ENCODE peak calls at places on chromosomes 3 and 15, in five cellular contexts. D, Y, V, K and Z are unnamed samples.

GRCh38 chr3:97662264-97662663 is 102.3 kb upstream of the ARL6 start:
- DNase-seq in D (no peak), Y (no peak), V (no peak), K (no peak), Z (no peak)

GRCh38 chr3:179806177-179806576 is 153.3 kb downstream of the USP13 start:
- DNase-seq in D (no peak), Y (no peak), V (no peak), K (no peak), Z (no peak)

GRCh38 chr15:41494190-41494921 is 682 bp downstream of the ITPKA start:
- DNase-seq in D (peak), Y (peak), V (no peak), K (peak), Z (no peak)

GRCh38 chr3:118802325-118803095 is 232.1 kb downstream of the IGSF11 start:
- DNase-seq in D (peak), Y (no peak), V (no peak), K (no peak), Z (no peak)

GRCh38 chr3:164250923-164251322 is 827.4 kb downstream of the SI start:
- DNase-seq in D (no peak), Y (no peak), V (no peak), K (no peak), Z (no peak)

GRCh38 chr15:48522911-48523310 is 122.6 kb downstream of the FBN1 start:
- DNase-seq in D (no peak), Y (no peak), V (no peak), K (no peak), Z (no peak)

GRCh38 chr15:34001536-34001935 is 33.2 kb downstream of the CHRM5 start:
- DNase-seq in D (no peak), Y (no peak), V (no peak), K (no peak), Z (no peak)

GRCh38 chr3:89467886-89468479 is 360.6 kb downstream of the EPHA3 start:
- DNase-seq in D (no peak), Y (no peak), V (no peak), K (no peak), Z (no peak)

GRCh38 chr3:13713396-13713795 is 164.5 kb downstream of the FBLN2 start:
- DNase-seq in D (no peak), Y (no peak), V (no peak), K (no peak), Z (no peak)

GRCh38 chr3:150286390-150287147 is 121.5 kb upstream of the TSC22D2 start:
- DNase-seq in D (peak), Y (peak), V (no peak), K (no peak), Z (peak)

GRCh38 chr15:99613887-99614642 is 48.3 kb downstream of the MEF2A start:
- DNase-seq in D (no peak), Y (no peak), V (no peak), K (no peak), Z (no peak)